ENCODE peak calls at places on chromosomes 5 and 9, in seven cellular contexts. One of them, this sample, is unnamed. For H3K9me3, the result is how much of the 10 kb centered on the place peaks cover.

GRCh38 chr9:135150981-135151380 is 63.5 kb downstream of the OLFM1 start:
- DNase-seq in DND-41: no peak
- DNase-seq in heart left ventricle: no peak
- DNase-seq in heart right ventricle: no peak
- DNase-seq in body of pancreas: no peak
- DNase-seq in left lung: peak
- DNase-seq in endodermal cell: no peak
- DNase-seq in this sample: no peak

GRCh38 chr9:93450817-93451761 is at the start of gene FAM120A:
- DNase-seq in DND-41: peak
- DNase-seq in endodermal cell: peak
- DNase-seq in left lung: peak
- DNase-seq in body of pancreas: peak
- DNase-seq in heart right ventricle: peak
- DNase-seq in heart left ventricle: peak
- DNase-seq in this sample: peak

GRCh38 chr5:73418244-73418691 is 30.3 kb downstream of the FOXD1 start:
- DNase-seq in body of pancreas: no peak
- DNase-seq in endodermal cell: peak
- DNase-seq in DND-41: no peak
- DNase-seq in heart left ventricle: no peak
- DNase-seq in heart right ventricle: no peak
- DNase-seq in left lung: no peak
- DNase-seq in this sample: no peak

GRCh38 chr9:112858625-112859147 is 32.0 kb downstream of the SLC46A2 start:
- DNase-seq in heart right ventricle: no peak
- DNase-seq in heart left ventricle: no peak
- DNase-seq in left lung: no peak
- DNase-seq in DND-41: no peak
- DNase-seq in endodermal cell: no peak
- DNase-seq in body of pancreas: no peak
- DNase-seq in this sample: no peak

GRCh38 chr9:119005162-119005561 is 364.1 kb downstream of the BRINP1 start:
- DNase-seq in left lung: no peak
- DNase-seq in heart right ventricle: no peak
- DNase-seq in endodermal cell: no peak
- DNase-seq in body of pancreas: no peak
- DNase-seq in DND-41: no peak
- DNase-seq in heart left ventricle: no peak
- DNase-seq in this sample: no peak

GRCh38 chr5:68159251-68159951 is 56.2 kb upstream of the PIK3R1 start:
- DNase-seq in endodermal cell: no peak
- DNase-seq in heart left ventricle: no peak
- DNase-seq in heart right ventricle: peak
- DNase-seq in body of pancreas: no peak
- DNase-seq in left lung: no peak
- DNase-seq in DND-41: no peak
- DNase-seq in this sample: no peak

GRCh38 chr5:109566361-109566760 is 123.4 kb upstream of the MAN2A1 start:
- DNase-seq in heart right ventricle: no peak
- DNase-seq in heart left ventricle: no peak
- DNase-seq in body of pancreas: no peak
- DNase-seq in left lung: no peak
- DNase-seq in endodermal cell: no peak
- DNase-seq in DND-41: no peak
- DNase-seq in this sample: no peak

GRCh38 chr9:124125590-124126047 is 114.1 kb downstream of the LHX2 start:
- DNase-seq in body of pancreas: no peak
- DNase-seq in DND-41: no peak
- DNase-seq in left lung: no peak
- DNase-seq in endodermal cell: peak
- DNase-seq in heart right ventricle: no peak
- DNase-seq in heart left ventricle: no peak
- DNase-seq in this sample: no peak

GRCh38 chr5:68007446-68007845 is 208.1 kb upstream of the PIK3R1 start:
- DNase-seq in left lung: no peak
- DNase-seq in heart left ventricle: peak
- DNase-seq in body of pancreas: peak
- DNase-seq in endodermal cell: no peak
- DNase-seq in DND-41: peak
- DNase-seq in heart right ventricle: no peak
- DNase-seq in this sample: peak

GRCh38 chr9:3525088-3525835 is 539 bp downstream of the RFX3 start:
- DNase-seq in DND-41: no peak
- DNase-seq in endodermal cell: no peak
- DNase-seq in heart left ventricle: no peak
- DNase-seq in body of pancreas: no peak
- DNase-seq in heart right ventricle: no peak
- DNase-seq in left lung: peak
- DNase-seq in this sample: no peak

GRCh38 chr5:81994679-81995078 is 22.9 kb downstream of the ATG10 start:
- DNase-seq in heart right ventricle: no peak
- DNase-seq in left lung: no peak
- DNase-seq in heart left ventricle: no peak
- DNase-seq in body of pancreas: no peak
- DNase-seq in DND-41: no peak
- DNase-seq in endodermal cell: no peak
- DNase-seq in this sample: no peak

GRCh38 chr9:127950513-127951210 is 13.0 kb upstream of the DPM2 start:
- DNase-seq in heart left ventricle: peak
- DNase-seq in body of pancreas: peak
- DNase-seq in DND-41: no peak
- DNase-seq in endodermal cell: no peak
- DNase-seq in heart right ventricle: peak
- DNase-seq in left lung: peak
- DNase-seq in this sample: no peak

GRCh38 chr9:15510789-15511575 is at the start of gene PSIP1:
- DNase-seq in left lung: peak
- DNase-seq in DND-41: peak
- DNase-seq in heart right ventricle: peak
- DNase-seq in heart left ventricle: peak
- DNase-seq in endodermal cell: peak
- DNase-seq in body of pancreas: peak
- DNase-seq in this sample: peak
- TF ChIP-seq CTCF in left lung: no peak
- TF ChIP-seq CTCF in DND-41: no peak
- TF ChIP-seq CTCF in heart right ventricle: no peak
- TF ChIP-seq CTCF in heart left ventricle: no peak
- TF ChIP-seq CTCF in endodermal cell: no peak
- TF ChIP-seq CTCF in body of pancreas: peak
- TF ChIP-seq CTCF in this sample: no peak

DNA sequence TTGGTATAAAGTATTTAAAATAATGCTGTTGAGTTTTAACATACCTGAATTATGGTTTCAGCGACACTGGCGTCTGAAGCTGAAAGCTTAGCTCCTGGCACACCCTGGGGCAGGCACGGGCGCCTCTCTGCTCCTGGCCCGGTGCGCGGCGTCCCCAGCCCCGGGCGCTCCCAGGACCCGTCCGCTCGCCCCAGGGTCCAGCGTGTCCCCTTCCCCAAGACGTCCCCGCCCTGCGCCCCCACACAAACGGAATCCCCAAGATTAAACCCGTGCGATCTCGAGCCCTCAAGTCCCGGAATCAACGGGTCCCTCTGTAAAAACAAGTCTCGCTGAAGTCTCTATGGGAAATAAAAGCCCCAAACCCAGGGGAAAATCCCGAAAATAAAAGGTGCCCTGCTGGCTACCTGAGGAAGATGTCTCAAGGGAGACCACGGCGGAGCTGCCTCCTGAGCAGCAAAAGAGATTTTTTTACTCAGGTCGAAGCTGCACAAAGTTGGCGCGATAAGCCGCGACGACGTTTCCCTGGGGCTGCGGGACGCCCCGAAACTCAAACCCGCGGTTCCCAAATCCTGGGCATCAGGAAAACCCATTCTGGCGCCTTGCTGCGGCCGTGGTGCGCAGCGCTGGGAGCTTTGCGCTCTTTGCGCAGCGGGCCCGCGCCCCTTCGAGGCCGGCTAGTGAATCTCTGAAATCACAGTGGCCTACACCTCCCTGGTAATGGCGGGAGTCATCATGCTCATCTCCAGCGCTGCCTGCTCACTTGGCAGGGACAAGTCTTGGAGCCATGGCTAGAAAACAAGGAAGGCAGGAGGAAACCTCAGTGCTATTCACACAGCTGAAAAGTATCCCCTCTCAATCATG is 6.3 kb upstream of the IFNA8 start:
- DNase-seq in DND-41: no peak
- DNase-seq in body of pancreas: no peak
- DNase-seq in endodermal cell: peak
- DNase-seq in heart left ventricle: no peak
- DNase-seq in left lung: peak
- DNase-seq in heart right ventricle: no peak
- DNase-seq in this sample: no peak
- H3K4me3 ChIP-seq in DND-41: no peak
- H3K4me3 ChIP-seq in body of pancreas: no peak
- H3K4me3 ChIP-seq in endodermal cell: peak
- H3K4me3 ChIP-seq in heart left ventricle: peak
- H3K4me3 ChIP-seq in left lung: no peak
- H3K4me3 ChIP-seq in heart right ventricle: peak
- H3K4me3 ChIP-seq in this sample: no peak

DNA sequence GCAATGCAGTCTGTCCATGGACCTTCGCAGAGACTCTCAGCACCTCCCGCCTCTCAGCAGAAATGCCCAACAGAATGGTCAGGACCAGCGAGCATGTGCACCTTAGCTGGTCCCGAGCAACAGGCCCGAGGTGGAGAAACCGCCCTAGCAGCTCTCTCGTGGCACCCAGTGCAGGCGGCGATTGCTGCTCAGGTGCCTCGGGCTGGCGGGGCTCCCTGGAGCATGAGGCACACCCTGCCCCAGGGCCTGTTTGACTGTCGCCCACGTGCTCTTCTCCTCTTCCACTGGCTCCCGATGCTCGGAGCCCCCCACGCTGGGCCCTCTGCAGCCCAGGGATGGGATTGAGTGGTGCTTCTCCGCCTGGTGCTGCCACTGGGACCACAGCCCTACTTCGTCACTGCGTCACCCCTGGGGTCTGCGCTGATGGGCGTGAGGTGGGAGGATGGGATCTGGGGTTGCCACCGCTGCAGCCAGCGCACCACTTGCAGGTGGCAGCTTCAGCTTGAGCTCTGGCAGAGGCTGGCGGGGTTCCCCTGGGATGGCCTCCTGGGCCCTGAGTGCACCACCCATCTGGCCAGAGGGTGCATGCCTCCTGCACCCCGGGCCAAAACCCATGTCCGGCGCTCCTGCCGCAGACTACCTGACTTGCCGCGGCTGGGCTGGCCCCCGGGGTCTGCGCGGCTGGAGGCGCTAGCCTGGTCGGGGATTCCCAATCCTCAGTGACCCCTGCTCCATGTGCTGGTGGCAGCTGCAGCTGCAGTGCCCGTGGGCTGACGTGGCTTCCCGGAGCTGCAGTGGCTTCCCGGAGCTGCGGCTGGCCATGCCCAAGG is 244.2 kb downstream of the FOXD4L6 start:
- DNase-seq in DND-41: no peak
- DNase-seq in heart left ventricle: no peak
- DNase-seq in left lung: peak
- DNase-seq in body of pancreas: no peak
- DNase-seq in endodermal cell: no peak
- DNase-seq in heart right ventricle: no peak
- DNase-seq in this sample: no peak
- H3K9me3 ChIP-seq in DND-41: under half
- H3K9me3 ChIP-seq in heart left ventricle: under half
- H3K9me3 ChIP-seq in left lung: half or more
- H3K9me3 ChIP-seq in body of pancreas: half or more
- H3K9me3 ChIP-seq in endodermal cell: under half
- H3K9me3 ChIP-seq in heart right ventricle: half or more
- H3K9me3 ChIP-seq in this sample: under half

GRCh38 chr5:31232273-31232888 is 38.9 kb downstream of the CDH6 start:
- DNase-seq in endodermal cell: peak
- DNase-seq in heart right ventricle: peak
- DNase-seq in body of pancreas: peak
- DNase-seq in DND-41: peak
- DNase-seq in left lung: no peak
- DNase-seq in heart left ventricle: peak
- DNase-seq in this sample: peak
- TF ChIP-seq CTCF in endodermal cell: peak
- TF ChIP-seq CTCF in heart right ventricle: peak
- TF ChIP-seq CTCF in body of pancreas: peak
- TF ChIP-seq CTCF in DND-41: peak
- TF ChIP-seq CTCF in left lung: peak
- TF ChIP-seq CTCF in heart left ventricle: peak
- TF ChIP-seq CTCF in this sample: peak

DNA sequence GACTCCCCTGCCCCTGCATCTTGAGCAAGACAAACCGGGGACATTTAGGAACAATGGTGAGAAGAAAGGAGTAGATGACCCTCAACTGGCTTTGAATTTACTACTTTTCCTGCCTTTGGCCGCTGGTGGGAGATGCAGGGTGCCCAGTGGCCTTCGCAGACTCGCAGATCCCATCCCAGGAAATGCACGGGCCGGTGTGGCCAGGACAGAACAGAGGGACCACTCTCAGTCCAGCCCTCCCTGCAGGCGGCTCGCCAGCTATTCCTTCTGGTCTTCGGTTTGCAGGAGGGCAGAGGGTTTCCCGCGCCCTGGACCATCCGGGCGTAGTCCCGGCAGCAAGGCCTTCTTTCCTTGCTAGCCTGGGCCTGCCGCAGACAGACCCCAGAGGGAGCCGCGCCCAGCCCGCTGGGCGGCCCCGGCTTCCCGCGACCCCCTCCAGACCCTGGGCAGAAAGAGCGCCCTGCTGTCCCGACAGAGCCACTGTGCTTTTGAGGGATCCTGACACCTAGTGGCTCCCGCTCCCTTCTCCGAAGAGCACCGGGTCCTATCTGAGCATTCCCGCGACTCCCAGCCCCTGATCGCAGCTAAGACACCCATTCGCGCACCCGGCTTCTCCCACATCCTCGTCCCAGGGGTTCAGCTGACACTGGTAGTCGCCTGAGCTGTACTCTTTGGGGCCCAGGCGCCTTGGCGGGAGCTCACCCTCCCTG is 1.2 kb downstream of the CFAP90 start:
- DNase-seq in DND-41: no peak
- DNase-seq in heart right ventricle: peak
- DNase-seq in heart left ventricle: no peak
- DNase-seq in endodermal cell: no peak
- DNase-seq in body of pancreas: peak
- DNase-seq in left lung: peak
- DNase-seq in this sample: peak
- H3K4me3 ChIP-seq in DND-41: no peak
- H3K4me3 ChIP-seq in heart right ventricle: peak
- H3K4me3 ChIP-seq in heart left ventricle: peak
- H3K4me3 ChIP-seq in endodermal cell: peak
- H3K4me3 ChIP-seq in body of pancreas: no peak
- H3K4me3 ChIP-seq in left lung: peak
- H3K4me3 ChIP-seq in this sample: peak

DNA sequence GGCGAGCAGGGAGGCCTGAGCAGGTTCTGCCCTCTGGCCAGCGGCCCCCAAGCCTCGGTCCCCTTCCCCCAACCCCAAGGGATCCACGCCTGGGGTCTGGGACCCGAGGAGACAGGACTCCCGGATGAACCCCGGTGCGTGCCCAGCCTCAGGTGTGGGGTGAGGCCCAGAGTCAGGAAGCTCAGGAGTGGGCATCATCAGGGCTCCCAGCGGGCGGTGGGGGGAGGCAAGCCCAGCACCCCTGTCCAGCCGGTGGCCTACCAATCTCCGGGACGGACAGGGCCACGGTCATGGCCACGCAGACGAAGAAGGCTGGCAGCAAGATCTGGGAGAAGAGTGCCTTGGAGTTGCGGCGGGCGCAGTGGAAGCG is 14.5 kb downstream of the ABCA2 start:
- DNase-seq in endodermal cell: no peak
- DNase-seq in heart left ventricle: no peak
- DNase-seq in heart right ventricle: no peak
- DNase-seq in left lung: no peak
- DNase-seq in DND-41: no peak
- DNase-seq in body of pancreas: no peak
- DNase-seq in this sample: no peak
- H3K9me3 ChIP-seq in endodermal cell: under half
- H3K9me3 ChIP-seq in heart left ventricle: under half
- H3K9me3 ChIP-seq in heart right ventricle: under half
- H3K9me3 ChIP-seq in left lung: under half
- H3K9me3 ChIP-seq in DND-41: under half
- H3K9me3 ChIP-seq in body of pancreas: under half
- H3K9me3 ChIP-seq in this sample: under half